ENCODE peak calls at places on chromosome 6, in seven cellular contexts. One of them, this sample, is unnamed.

GRCh38 chr6:118317581-118318563 is 230.2 kb upstream of the PLN start:
- DNase-seq in tibial artery: no peak
- DNase-seq in fibroblast of lung: peak
- DNase-seq in AG10803: peak
- DNase-seq in prostate gland: no peak
- DNase-seq in heart right ventricle: no peak
- DNase-seq in mucosa of descending colon: no peak
- DNase-seq in this sample: no peak

GRCh38 chr6:68497927-68498326 is 137.2 kb upstream of the ADGRB3 start:
- DNase-seq in tibial artery: no peak
- DNase-seq in fibroblast of lung: peak
- DNase-seq in AG10803: no peak
- DNase-seq in prostate gland: no peak
- DNase-seq in heart right ventricle: no peak
- DNase-seq in mucosa of descending colon: no peak
- DNase-seq in this sample: no peak

GRCh38 chr6:116106146-116106545 is 5.5 kb downstream of the NT5DC1 start:
- DNase-seq in tibial artery: no peak
- DNase-seq in fibroblast of lung: peak
- DNase-seq in AG10803: no peak
- DNase-seq in prostate gland: no peak
- DNase-seq in heart right ventricle: no peak
- DNase-seq in mucosa of descending colon: no peak
- DNase-seq in this sample: no peak

GRCh38 chr6:100176321-100176950 is 182.4 kb upstream of the MCHR2 start:
- DNase-seq in tibial artery: peak
- DNase-seq in fibroblast of lung: peak
- DNase-seq in AG10803: peak
- DNase-seq in prostate gland: no peak
- DNase-seq in heart right ventricle: no peak
- DNase-seq in mucosa of descending colon: peak
- DNase-seq in this sample: peak

GRCh38 chr6:113500221-113500620 is 356.9 kb upstream of the MARCKS start:
- DNase-seq in tibial artery: no peak
- DNase-seq in fibroblast of lung: no peak
- DNase-seq in AG10803: no peak
- DNase-seq in prostate gland: no peak
- DNase-seq in heart right ventricle: no peak
- DNase-seq in mucosa of descending colon: no peak
- DNase-seq in this sample: no peak

GRCh38 chr6:42118162-42119001 is 24.0 kb downstream of the C6orf132 start:
- DNase-seq in tibial artery: no peak
- DNase-seq in fibroblast of lung: peak
- DNase-seq in AG10803: peak
- DNase-seq in prostate gland: peak
- DNase-seq in heart right ventricle: peak
- DNase-seq in mucosa of descending colon: peak
- DNase-seq in this sample: no peak

GRCh38 chr6:2630362-2630761 is 120.4 kb downstream of the MYLK4 start:
- DNase-seq in tibial artery: peak
- DNase-seq in fibroblast of lung: peak
- DNase-seq in AG10803: peak
- DNase-seq in prostate gland: no peak
- DNase-seq in heart right ventricle: no peak
- DNase-seq in mucosa of descending colon: no peak
- DNase-seq in this sample: peak

GRCh38 chr6:107460074-107460631 is 789 bp upstream of the PDSS2 start:
- DNase-seq in tibial artery: no peak
- DNase-seq in fibroblast of lung: no peak
- DNase-seq in AG10803: no peak
- DNase-seq in prostate gland: no peak
- DNase-seq in heart right ventricle: no peak
- DNase-seq in mucosa of descending colon: no peak
- DNase-seq in this sample: no peak

GRCh38 chr6:35687658-35688604 is 784 bp downstream of the FKBP5 start:
- DNase-seq in tibial artery: peak
- DNase-seq in fibroblast of lung: peak
- DNase-seq in AG10803: peak
- DNase-seq in prostate gland: peak
- DNase-seq in heart right ventricle: peak
- DNase-seq in mucosa of descending colon: peak
- DNase-seq in this sample: no peak

DNA sequence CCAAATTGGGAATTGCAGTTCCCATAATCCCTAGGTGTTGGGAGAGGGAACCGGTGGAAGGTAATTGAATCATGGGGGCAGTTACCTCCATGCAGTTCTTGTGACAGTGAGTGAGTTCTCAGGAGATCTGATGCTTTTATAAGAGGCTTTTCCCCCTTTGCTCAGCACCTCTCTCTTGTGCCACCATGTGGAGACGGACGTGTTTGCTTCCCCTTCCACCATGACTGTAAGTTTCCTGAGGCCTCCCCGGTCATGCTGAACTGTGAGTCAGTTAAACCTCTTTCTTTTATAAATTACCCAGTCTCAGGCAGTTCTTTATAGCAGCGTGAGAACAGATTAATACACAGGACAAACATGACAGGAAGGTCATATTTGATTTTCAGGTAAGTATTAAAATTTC is 25.3 kb upstream of the HECA start:
- DNase-seq in tibial artery: no peak
- DNase-seq in fibroblast of lung: peak
- DNase-seq in AG10803: peak
- DNase-seq in prostate gland: no peak
- DNase-seq in heart right ventricle: peak
- DNase-seq in mucosa of descending colon: peak
- DNase-seq in this sample: no peak
- TF ChIP-seq CTCF in tibial artery: no peak
- TF ChIP-seq CTCF in fibroblast of lung: no peak
- TF ChIP-seq CTCF in AG10803: peak
- TF ChIP-seq CTCF in prostate gland: no peak
- TF ChIP-seq CTCF in heart right ventricle: peak
- TF ChIP-seq CTCF in mucosa of descending colon: no peak
- TF ChIP-seq CTCF in this sample: no peak

GRCh38 chr6:26033942-26034354 is 53.3 kb upstream of the HFE start:
- DNase-seq in tibial artery: no peak
- DNase-seq in fibroblast of lung: no peak
- DNase-seq in AG10803: no peak
- DNase-seq in prostate gland: no peak
- DNase-seq in heart right ventricle: no peak
- DNase-seq in mucosa of descending colon: peak
- DNase-seq in this sample: no peak
- H3K4me3 ChIP-seq in tibial artery: peak
- H3K4me3 ChIP-seq in fibroblast of lung: peak
- H3K4me3 ChIP-seq in AG10803: peak
- H3K4me3 ChIP-seq in prostate gland: peak
- H3K4me3 ChIP-seq in heart right ventricle: no peak
- H3K4me3 ChIP-seq in mucosa of descending colon: no peak
- H3K4me3 ChIP-seq in this sample: peak

DNA sequence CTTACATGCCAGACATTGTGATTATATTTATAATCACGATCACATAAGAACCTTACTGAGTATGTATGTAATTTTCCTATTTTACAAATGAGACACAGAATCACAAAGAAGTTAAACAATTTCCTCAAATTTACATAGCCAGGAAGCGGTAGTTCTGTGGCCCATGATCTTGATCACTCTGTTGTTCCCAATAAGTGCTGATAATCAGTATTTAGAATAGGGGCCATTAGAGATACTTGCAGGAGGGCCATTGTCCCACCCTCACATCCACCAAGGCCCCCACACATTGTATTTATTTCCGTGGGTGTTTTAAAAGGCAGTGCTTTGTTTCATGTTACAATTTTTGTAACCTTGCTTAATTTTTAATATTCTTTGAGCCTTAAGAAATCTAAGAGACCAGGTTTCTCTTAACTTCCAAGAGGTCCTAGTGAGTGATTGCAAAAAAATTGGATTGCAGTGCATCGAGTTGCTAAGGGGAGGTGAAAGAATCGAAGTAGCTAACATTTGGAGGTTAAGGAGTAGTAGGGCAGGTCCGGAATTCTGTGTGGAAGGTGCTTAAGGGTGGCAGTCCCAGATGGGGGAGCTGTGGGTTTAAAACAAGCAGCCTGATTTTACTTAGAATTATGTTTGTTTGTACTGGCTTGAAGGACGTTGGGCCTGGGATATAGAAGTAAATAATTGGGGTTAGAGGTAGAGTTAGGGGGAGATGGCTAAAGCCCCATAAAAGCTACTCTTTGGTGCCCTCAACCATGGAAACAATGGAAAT is 339.4 kb downstream of the CDKAL1 start:
- DNase-seq in tibial artery: no peak
- DNase-seq in fibroblast of lung: no peak
- DNase-seq in AG10803: peak
- DNase-seq in prostate gland: no peak
- DNase-seq in heart right ventricle: no peak
- DNase-seq in mucosa of descending colon: no peak
- DNase-seq in this sample: no peak
- TF ChIP-seq CTCF in tibial artery: no peak
- TF ChIP-seq CTCF in fibroblast of lung: no peak
- TF ChIP-seq CTCF in AG10803: no peak
- TF ChIP-seq CTCF in prostate gland: no peak
- TF ChIP-seq CTCF in heart right ventricle: no peak
- TF ChIP-seq CTCF in mucosa of descending colon: no peak
- TF ChIP-seq CTCF in this sample: peak

GRCh38 chr6:56766806-56767178 is 124.1 kb upstream of the DST start:
- DNase-seq in tibial artery: no peak
- DNase-seq in fibroblast of lung: peak
- DNase-seq in AG10803: peak
- DNase-seq in prostate gland: no peak
- DNase-seq in heart right ventricle: no peak
- DNase-seq in mucosa of descending colon: no peak
- DNase-seq in this sample: no peak
- H3K4me3 ChIP-seq in tibial artery: no peak
- H3K4me3 ChIP-seq in fibroblast of lung: no peak
- H3K4me3 ChIP-seq in AG10803: no peak
- H3K4me3 ChIP-seq in prostate gland: no peak
- H3K4me3 ChIP-seq in heart right ventricle: no peak
- H3K4me3 ChIP-seq in mucosa of descending colon: no peak
- H3K4me3 ChIP-seq in this sample: no peak

GRCh38 chr6:154872605-154873004 is 122.5 kb upstream of the TIAM2 start:
- DNase-seq in tibial artery: no peak
- DNase-seq in fibroblast of lung: no peak
- DNase-seq in AG10803: no peak
- DNase-seq in prostate gland: no peak
- DNase-seq in heart right ventricle: no peak
- DNase-seq in mucosa of descending colon: no peak
- DNase-seq in this sample: no peak

GRCh38 chr6:154865291-154865690 is 129.8 kb upstream of the TIAM2 start:
- DNase-seq in tibial artery: no peak
- DNase-seq in fibroblast of lung: peak
- DNase-seq in AG10803: no peak
- DNase-seq in prostate gland: no peak
- DNase-seq in heart right ventricle: no peak
- DNase-seq in mucosa of descending colon: no peak
- DNase-seq in this sample: no peak

GRCh38 chr6:154862536-154862935 is 129.3 kb downstream of the SCAF8 start:
- DNase-seq in tibial artery: no peak
- DNase-seq in fibroblast of lung: no peak
- DNase-seq in AG10803: no peak
- DNase-seq in prostate gland: no peak
- DNase-seq in heart right ventricle: no peak
- DNase-seq in mucosa of descending colon: no peak
- DNase-seq in this sample: no peak

GRCh38 chr6:154864086-154864430 is 130.8 kb downstream of the SCAF8 start:
- DNase-seq in tibial artery: no peak
- DNase-seq in fibroblast of lung: no peak
- DNase-seq in AG10803: no peak
- DNase-seq in prostate gland: peak
- DNase-seq in heart right ventricle: no peak
- DNase-seq in mucosa of descending colon: no peak
- DNase-seq in this sample: no peak

DNA sequence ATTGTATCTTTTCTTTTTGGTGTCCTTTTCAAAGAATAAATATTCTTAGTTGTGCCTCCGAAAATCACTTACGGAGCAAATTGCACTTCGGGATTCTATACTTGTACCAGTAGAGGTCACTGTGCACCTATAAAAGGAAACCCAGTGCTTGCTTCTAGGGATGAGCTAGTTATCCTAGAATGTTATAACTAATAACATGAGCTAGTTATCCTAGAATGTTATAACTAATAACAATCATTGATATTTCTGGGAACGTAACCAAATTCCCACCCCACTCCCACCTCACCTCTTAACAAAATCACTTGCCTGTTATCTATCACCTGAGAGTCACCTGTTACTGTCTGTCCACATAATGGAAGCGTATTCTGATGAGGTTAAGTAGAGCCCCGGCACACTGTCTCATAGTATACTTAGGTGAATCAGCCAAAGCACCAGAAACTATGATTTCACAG is 126.9 kb upstream of the TIAM2 start:
- DNase-seq in tibial artery: no peak
- DNase-seq in fibroblast of lung: peak
- DNase-seq in AG10803: peak
- DNase-seq in prostate gland: peak
- DNase-seq in heart right ventricle: no peak
- DNase-seq in mucosa of descending colon: no peak
- DNase-seq in this sample: no peak
- TF ChIP-seq CTCF in tibial artery: peak
- TF ChIP-seq CTCF in fibroblast of lung: peak
- TF ChIP-seq CTCF in AG10803: peak
- TF ChIP-seq CTCF in prostate gland: peak
- TF ChIP-seq CTCF in heart right ventricle: peak
- TF ChIP-seq CTCF in mucosa of descending colon: peak
- TF ChIP-seq CTCF in this sample: peak

DNA sequence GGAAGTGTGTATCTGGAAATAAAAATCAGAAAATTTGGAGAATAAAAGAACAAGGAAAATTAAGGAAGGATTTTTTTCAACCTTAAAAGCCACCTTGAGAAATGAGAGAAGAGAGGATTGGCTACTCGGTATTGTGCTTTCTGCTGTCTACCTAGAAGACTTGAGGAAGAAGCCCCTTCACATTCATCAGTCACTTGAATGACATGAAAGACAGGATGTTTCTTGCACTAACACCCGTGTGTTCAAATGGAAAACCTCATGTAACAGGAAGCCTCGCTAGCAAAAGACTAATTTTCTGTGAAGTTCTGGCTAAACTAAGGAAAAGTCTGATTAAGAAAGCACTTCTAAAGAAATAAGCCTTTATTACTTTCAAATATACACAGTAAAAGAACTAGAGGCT is 70.0 kb downstream of the OLIG3 start:
- DNase-seq in tibial artery: no peak
- DNase-seq in fibroblast of lung: no peak
- DNase-seq in AG10803: no peak
- DNase-seq in prostate gland: no peak
- DNase-seq in heart right ventricle: no peak
- DNase-seq in mucosa of descending colon: no peak
- DNase-seq in this sample: no peak
- H3K4me3 ChIP-seq in tibial artery: no peak
- H3K4me3 ChIP-seq in fibroblast of lung: no peak
- H3K4me3 ChIP-seq in AG10803: no peak
- H3K4me3 ChIP-seq in prostate gland: no peak
- H3K4me3 ChIP-seq in heart right ventricle: no peak
- H3K4me3 ChIP-seq in mucosa of descending colon: no peak
- H3K4me3 ChIP-seq in this sample: no peak

DNA sequence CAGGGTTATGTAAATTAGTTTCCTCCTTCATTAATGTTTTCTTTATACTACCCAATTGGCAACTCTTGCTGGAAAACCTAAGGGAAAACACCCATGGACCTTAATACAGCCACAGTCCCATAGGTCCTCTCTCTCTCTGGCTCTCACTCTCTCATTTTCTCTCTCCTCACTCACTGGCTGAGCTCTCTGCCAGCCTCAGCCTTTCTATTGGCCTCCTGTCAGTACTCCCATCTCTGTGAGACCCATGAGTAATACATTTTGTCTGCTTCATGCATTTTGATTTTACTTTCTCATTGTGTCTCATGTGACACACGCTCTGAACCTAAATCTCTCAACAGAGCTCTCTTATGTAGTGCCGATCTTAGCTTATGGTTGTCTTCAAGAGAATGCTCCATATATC is 907.5 kb downstream of the C6orf118 start:
- DNase-seq in tibial artery: no peak
- DNase-seq in fibroblast of lung: no peak
- DNase-seq in AG10803: no peak
- DNase-seq in prostate gland: no peak
- DNase-seq in heart right ventricle: no peak
- DNase-seq in mucosa of descending colon: no peak
- DNase-seq in this sample: no peak
- TF ChIP-seq CTCF in tibial artery: no peak
- TF ChIP-seq CTCF in fibroblast of lung: no peak
- TF ChIP-seq CTCF in AG10803: no peak
- TF ChIP-seq CTCF in prostate gland: no peak
- TF ChIP-seq CTCF in heart right ventricle: no peak
- TF ChIP-seq CTCF in mucosa of descending colon: no peak
- TF ChIP-seq CTCF in this sample: no peak

This sample was measured in kidney epithelial cell.